ENCODE peak calls at places on chromosomes 6 and 20, in four cellular contexts. R, C, N and A are unnamed samples.

GRCh38 chr6:133099573-133099972 is 141.6 kb upstream of the EYA4 start:
- DNase-seq in R (no peak), C (no peak), N (no peak), A (no peak)

GRCh38 chr6:74899416-74899815 is 306.4 kb downstream of the COL12A1 start:
- DNase-seq in R (no peak), C (peak; percentile 51), N (no peak), A (no peak)

GRCh38 chr6:31204751-31205145 is 34.3 kb upstream of the POU5F1 start:
- DNase-seq in R (no peak), N (no peak), C (no peak), A (no peak)

GRCh38 chr6:27667651-27668441 is 194.9 kb upstream of the ZNF184 start:
- DNase-seq in C (peak; percentile 79), R (no peak), N (no peak), A (peak; percentile 41)

GRCh38 chr6:96851858-96852257 is 14.6 kb upstream of the GPR63 start:
- DNase-seq in C (no peak), N (no peak), R (no peak), A (no peak)

GRCh38 chr20:57941572-57942381 is 232.0 kb upstream of the PMEPA1 start:
- DNase-seq in N (no peak), C (no peak), R (no peak), A (no peak)

GRCh38 chr6:40848038-40848437 is 191.0 kb downstream of the UNC5CL start:
- DNase-seq in N (no peak), R (no peak), C (no peak), A (no peak)

GRCh38 chr6:150934380-150934779 is 68.9 kb downstream of the MTHFD1L start:
- DNase-seq in R (no peak), C (no peak), N (no peak), A (no peak)

GRCh38 chr6:132853059-132853458 is 38.7 kb downstream of the RPS12 start:
- DNase-seq in R (no peak), N (no peak), C (no peak), A (no peak)

GRCh38 chr6:121597654-121598053 is 162.2 kb downstream of the GJA1 start:
- DNase-seq in R (no peak), C (no peak), N (no peak), A (no peak)

GRCh38 chr20:25035924-25036323 is 22.0 kb downstream of the ACSS1 start:
- DNase-seq in C (peak; percentile 4), R (no peak), N (no peak), A (no peak)

GRCh38 chr6:11439017-11439420 is 98.5 kb upstream of the TMEM170B start:
- DNase-seq in C (peak; percentile 60), N (no peak), R (no peak), A (peak; percentile 52)

GRCh38 chr20:34420146-34420545 is 57.1 kb downstream of the ITCH start:
- DNase-seq in N (peak; percentile 33), R (no peak), C (no peak), A (no peak)

GRCh38 chr6:166112580-166112979 is 55.1 kb downstream of the TBXT start:
- DNase-seq in N (no peak), C (no peak), R (peak; percentile 30), A (no peak)

GRCh38 chr6:28258877-28259777 is at the start of gene NKAPL:
- DNase-seq in R (no peak), N (no peak), C (no peak), A (peak; percentile 93)

GRCh38 chr6:89298680-89299450 is 16.2 kb downstream of the GABRR2 start:
- DNase-seq in C (no peak), R (no peak), N (no peak), A (peak; percentile 97)